ENCODE peak calls at places on chromosomes 16 and 17, in four cellular contexts. Z is activated T-cell treated with anti-CD3 and anti-CD28 coated beads, Interleukin-2, amount 50 U/mL, for 4 hours; W is germinal center; Q is OCI-M1. L is an unnamed sample.

GRCh38 chr17:39209317-39210092 is 9.4 kb downstream of the RPL19 start:
- DNase-seq in Z (peak), Q (no peak), W (peak), L (no peak)

GRCh38 chr16:4945560-4946502 is 8.9 kb upstream of the PPL start:
- DNase-seq in Q (no peak), Z (no peak), W (no peak), L (no peak)

GRCh38 chr16:35200662-35201061 is 1741.2 kb downstream of the TP53TG3F start:
- DNase-seq in Q (no peak), Z (no peak), W (no peak), L (no peak)

GRCh38 chr16:23252310-23252709 is 49.8 kb upstream of the SCNN1B start:
- DNase-seq in W (no peak), Z (no peak), Q (no peak), L (no peak)

GRCh38 chr17:28570716-28571254 is 539 bp downstream of the PIGS start:
- DNase-seq in W (peak), Q (peak), Z (peak), L (no peak)

GRCh38 chr17:8944748-8945147 is 20.8 kb downstream of the PIK3R5 start:
- DNase-seq in Z (no peak), W (no peak), Q (no peak), L (no peak)

GRCh38 chr17:48102700-48103378 is 1.6 kb upstream of the CBX1 start:
- DNase-seq in Z (no peak), W (no peak), Q (peak), L (no peak)

GRCh38 chr17:27471321-27472269 is 15.3 kb downstream of the KSR1 start:
- DNase-seq in W (no peak), Q (no peak), Z (peak), L (no peak)

GRCh38 chr16:17162560-17162959 is 308.2 kb downstream of the XYLT1 start:
- DNase-seq in Q (no peak), W (no peak), Z (no peak), L (no peak)

GRCh38 chr16:69853481-69853880 is 91.3 kb downstream of the WWP2 start:
- DNase-seq in Z (no peak), Q (no peak), W (no peak), L (no peak)

L was measured in iPS DF 19.7.